ENCODE peak calls at places on chromosomes 7 and 10, in six cellular contexts. Q, T, R, S, N and E are unnamed samples.

GRCh38 chr10:131700506-131700905 is 200.3 kb upstream of the PPP2R2D start:
- DNase-seq in Q (no peak), T (no peak), R (no peak), S (no peak), N (no peak), E (no peak)

GRCh38 chr7:10889266-10889898 is 84.3 kb upstream of the PHF14 start:
- DNase-seq in Q (peak), T (peak), R (peak), S (peak), N (no peak), E (peak)

GRCh38 chr10:10627414-10627813 is 390.3 kb upstream of the CELF2 start:
- DNase-seq in Q (no peak), T (no peak), R (no peak), S (no peak), N (no peak), E (no peak)

GRCh38 chr10:130174343-130174742 is 38.2 kb downstream of the GLRX3 start:
- DNase-seq in Q (no peak), T (no peak), R (no peak), S (no peak), N (no peak), E (no peak)

GRCh38 chr7:85094046-85094720 is 92.7 kb downstream of the SEMA3D start:
- DNase-seq in Q (no peak), T (no peak), R (no peak), S (no peak), N (no peak), E (no peak)

GRCh38 chr7:142873281-142873784 is 12.2 kb downstream of the TRPV6 start:
- DNase-seq in Q (peak), T (peak), R (peak), S (no peak), N (no peak), E (no peak)

GRCh38 chr10:68560201-68560915 is at the start of gene TET1:
- DNase-seq in Q (peak), T (peak), R (peak), S (peak), N (no peak), E (peak)

GRCh38 chr10:101646369-101646768 is 48.6 kb downstream of the FBXW4 start:
- DNase-seq in Q (no peak), T (no peak), R (no peak), S (no peak), N (no peak), E (no peak)

GRCh38 chr7:44749992-44750391 is 1.3 kb downstream of the ZMIZ2 start:
- DNase-seq in Q (no peak), T (no peak), R (no peak), S (no peak), N (no peak), E (no peak)

GRCh38 chr7:83814480-83814879 is 165.5 kb upstream of the SEMA3E start:
- DNase-seq in Q (no peak), T (no peak), R (no peak), S (no peak), N (no peak), E (no peak)

GRCh38 chr7:130793855-130794618 is 60.0 kb upstream of the KLF14 start:
- DNase-seq in Q (no peak), T (peak), R (no peak), S (peak), N (no peak), E (no peak)

GRCh38 chr10:60340973-60341372 is 48.7 kb downstream of the ANK3 start:
- DNase-seq in Q (no peak), T (no peak), R (no peak), S (no peak), N (no peak), E (no peak)

GRCh38 chr10:60341969-60342368 is 47.7 kb downstream of the ANK3 start:
- DNase-seq in Q (no peak), T (no peak), R (no peak), S (no peak), N (no peak), E (no peak)

GRCh38 chr10:60346661-60347060 is 43.0 kb downstream of the ANK3 start:
- DNase-seq in Q (no peak), T (no peak), R (no peak), S (no peak), N (no peak), E (no peak)

GRCh38 chr10:60347270-60347669 is 42.4 kb downstream of the ANK3 start:
- DNase-seq in Q (no peak), T (no peak), R (no peak), S (no peak), N (no peak), E (no peak)

DNA sequence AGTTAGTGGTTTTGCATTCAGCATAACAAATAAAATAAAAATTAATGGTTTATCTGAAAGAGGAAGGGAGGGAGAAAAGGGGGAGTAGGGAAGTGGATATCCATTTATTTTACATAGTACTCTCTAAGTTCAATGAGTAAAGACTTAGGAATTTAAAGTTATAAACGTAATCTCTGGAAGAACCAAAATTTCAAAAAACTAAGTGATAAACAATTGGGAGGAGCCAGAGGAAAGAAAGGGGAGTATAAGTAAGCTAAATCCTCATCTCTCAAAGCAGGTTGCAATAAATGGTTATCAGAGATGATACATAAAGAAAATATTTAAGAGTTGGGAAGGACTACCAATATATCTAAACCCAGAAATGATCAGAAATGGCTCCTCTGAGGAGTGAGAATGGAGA is 46.4 kb downstream of the ANK3 start:
- DNase-seq in Q (no peak), T (no peak), R (no peak), S (no peak), N (no peak), E (no peak)
- TF ChIP-seq JUND in Q (no peak), T (no peak), R (no peak), S (no peak), N (no peak), E (no peak)

DNA sequence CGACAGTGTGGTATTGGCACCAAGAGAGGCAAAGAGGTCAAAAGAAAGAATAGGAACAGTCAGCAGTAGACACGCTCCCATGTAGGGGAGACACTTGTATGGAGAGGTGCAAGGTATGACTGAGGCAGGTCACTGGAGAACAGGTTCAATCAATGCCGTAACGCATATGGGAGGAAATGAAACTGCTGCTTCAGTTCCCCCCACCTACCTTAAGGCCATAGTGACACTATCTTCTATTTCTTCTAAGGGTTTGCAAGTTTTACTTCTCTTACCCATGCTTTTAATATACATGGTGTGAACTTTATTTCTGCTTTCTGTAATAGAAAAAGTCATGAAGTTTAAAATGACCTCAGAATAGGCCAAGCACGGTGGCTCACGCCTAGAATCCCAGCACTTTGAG is 5.5 kb upstream of the PITRM1 start:
- DNase-seq in Q (no peak), T (no peak), R (no peak), S (no peak), N (no peak), E (no peak)
- TF ChIP-seq JUND in Q (no peak), T (no peak), R (no peak), S (no peak), N (no peak), E (no peak)

DNA sequence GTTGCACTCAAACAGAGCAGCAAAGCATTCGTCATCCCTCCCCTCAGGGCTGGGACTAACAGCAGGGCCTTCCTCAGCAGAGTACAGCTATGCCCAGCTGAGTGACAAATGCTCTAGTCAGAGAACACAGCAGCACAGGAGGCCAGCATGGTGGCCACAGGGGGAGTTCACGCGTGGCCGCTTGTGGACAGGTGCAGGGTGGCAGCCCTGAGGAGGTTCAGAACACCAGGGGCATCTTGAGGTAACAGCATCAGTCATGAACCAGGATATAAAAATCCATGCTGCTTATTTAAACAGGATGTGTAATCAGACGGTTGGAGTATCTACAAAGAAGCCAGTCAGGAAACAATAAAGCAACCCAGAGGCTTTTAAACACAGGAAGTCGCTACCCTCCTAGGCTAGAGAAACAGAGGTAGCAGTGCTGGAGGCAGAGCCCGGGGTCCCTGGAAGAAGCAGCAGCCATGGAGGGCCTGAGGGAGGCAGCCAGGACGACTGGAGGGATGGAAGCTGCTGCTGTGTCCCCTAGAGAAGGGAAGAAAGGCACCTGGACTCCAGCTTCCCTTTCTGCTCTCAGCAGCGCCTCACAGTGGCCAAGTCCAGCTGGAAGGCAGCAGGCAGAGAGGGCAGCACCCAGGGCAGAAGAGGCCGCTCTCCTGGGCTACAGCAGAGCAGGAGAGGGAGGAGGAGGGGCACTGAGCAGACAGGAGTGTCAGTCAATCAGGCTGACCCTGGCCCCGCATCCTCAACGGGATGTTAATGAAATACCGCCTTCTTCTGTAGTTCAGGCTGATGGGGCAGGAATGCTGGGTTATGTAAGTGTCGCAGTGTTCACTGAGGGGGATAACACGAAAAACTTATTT is 70.8 kb upstream of the UCN3 start:
- DNase-seq in Q (peak), T (peak), R (peak), S (peak), N (no peak), E (peak)
- TF ChIP-seq JUND in Q (no peak), T (no peak), R (no peak), S (no peak), N (no peak), E (no peak)

DNA sequence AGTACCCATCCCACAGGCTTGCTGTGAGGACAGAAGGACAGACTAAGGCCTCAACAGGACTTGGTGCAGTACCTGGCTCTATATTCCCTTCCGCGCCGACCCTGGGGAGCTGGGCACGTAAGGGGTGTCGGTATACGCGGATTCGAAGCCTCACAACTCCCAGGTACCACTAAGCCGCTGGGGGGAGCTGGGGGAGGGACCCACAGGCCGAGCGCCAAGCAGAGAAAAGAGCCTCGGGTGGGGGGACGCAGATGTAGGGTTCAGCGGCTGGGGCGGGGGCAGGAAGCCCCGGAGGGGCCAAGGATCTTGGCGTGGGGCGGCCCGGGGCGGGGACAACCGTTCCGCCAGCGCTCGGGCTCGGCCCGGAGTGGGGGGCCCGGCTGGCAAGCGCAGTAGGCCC is 126.4 kb upstream of the ZNF746 start:
- DNase-seq in Q (peak), T (no peak), R (no peak), S (peak), N (no peak), E (peak)
- TF ChIP-seq JUND in Q (no peak), T (no peak), R (no peak), S (no peak), N (no peak), E (no peak)

GRCh38 chr10:132886211-132887099 is 55.9 kb downstream of the CFAP46 start:
- DNase-seq in Q (no peak), T (no peak), R (no peak), S (peak), N (no peak), E (no peak)
- TF ChIP-seq JUND in Q (no peak), T (no peak), R (no peak), S (no peak), N (no peak), E (no peak)

GRCh38 chr7:75039709-75040108 is 33.9 kb downstream of the RCC1L start:
- DNase-seq in Q (peak), T (no peak), R (no peak), S (no peak), N (no peak), E (no peak)
- TF ChIP-seq JUND in Q (no peak), T (no peak), R (no peak), S (no peak), N (no peak), E (no peak)

GRCh38 chr7:1536768-1537630 is 6.5 kb downstream of the MAFK start:
- DNase-seq in Q (peak), T (peak), R (peak), S (peak), N (no peak), E (peak)
- TF ChIP-seq JUND in Q (peak), T (no peak), R (peak), S (peak), N (no peak), E (peak)